ENCODE peak calls at places on chromosome 5, in six cellular contexts. C, H, I, R, Q and X are unnamed samples. For H3K36me3, the result is how much of the 10 kb centered on the place peaks cover.

GRCh38 chr5:122154910-122155309 is 25.6 kb downstream of the ZNF474 start:
- DNase-seq in Q (no peak), R (no peak), C (no peak), I (no peak), H (peak), X (no peak)

GRCh38 chr5:179268966-179269693 is 76.1 kb downstream of the ADAMTS2 start:
- DNase-seq in Q (no peak), R (no peak), H (no peak), C (no peak), I (no peak), X (no peak)

GRCh38 chr5:42235837-42236236 is 187.4 kb upstream of the GHR start:
- DNase-seq in I (no peak), Q (no peak), C (no peak), H (no peak), R (no peak), X (no peak)

GRCh38 chr5:33423018-33423630 is 17.6 kb upstream of the TARS1 start:
- DNase-seq in R (no peak), I (no peak), H (no peak), C (peak), Q (peak), X (no peak)

GRCh38 chr5:135999396-136000139 is 29.2 kb upstream of the TGFBI start:
- DNase-seq in H (peak), C (no peak), Q (no peak), R (no peak), I (no peak), X (no peak)

GRCh38 chr5:172004824-172005237 is 1.6 kb downstream of the FBXW11 start:
- DNase-seq in H (no peak), C (no peak), R (no peak), Q (peak), I (no peak), X (no peak)

GRCh38 chr5:139391570-139392323 is 2.0 kb upstream of the MZB1 start:
- DNase-seq in C (peak), I (no peak), H (peak), Q (no peak), R (no peak), X (peak)

GRCh38 chr5:139137703-139138102 is 60.5 kb downstream of the SIL1 start:
- DNase-seq in H (peak), I (peak), Q (peak), C (peak), R (no peak), X (peak)

GRCh38 chr5:107324071-107324470 is 346.7 kb downstream of the EFNA5 start:
- DNase-seq in C (no peak), I (no peak), Q (no peak), H (no peak), R (no peak), X (no peak)

GRCh38 chr5:73392775-73393174 is 55.8 kb downstream of the FOXD1 start:
- DNase-seq in H (no peak), I (no peak), C (no peak), R (no peak), Q (no peak), X (peak)

GRCh38 chr5:145465487-145466263 is 369.5 kb downstream of the PRELID2 start:
- DNase-seq in H (no peak), Q (no peak), C (no peak), I (no peak), R (no peak), X (no peak)

GRCh38 chr5:138985683-138986082 is 110.5 kb upstream of the LRRTM2 start:
- DNase-seq in H (no peak), Q (no peak), R (no peak), C (no peak), I (no peak), X (no peak)

GRCh38 chr5:178861627-178862026 is 1.9 kb downstream of the ZNF354B start:
- DNase-seq in Q (no peak), H (no peak), C (no peak), R (no peak), I (no peak), X (no peak)

GRCh38 chr5:170120576-170120975 is 14.9 kb downstream of the FOXI1 start:
- DNase-seq in C (no peak), Q (no peak), I (no peak), H (peak), R (no peak), X (no peak)

GRCh38 chr5:161846731-161847130 is 1.2 kb upstream of the GABRA1 start:
- DNase-seq in H (peak), Q (no peak), I (no peak), R (no peak), C (peak), X (no peak)

DNA sequence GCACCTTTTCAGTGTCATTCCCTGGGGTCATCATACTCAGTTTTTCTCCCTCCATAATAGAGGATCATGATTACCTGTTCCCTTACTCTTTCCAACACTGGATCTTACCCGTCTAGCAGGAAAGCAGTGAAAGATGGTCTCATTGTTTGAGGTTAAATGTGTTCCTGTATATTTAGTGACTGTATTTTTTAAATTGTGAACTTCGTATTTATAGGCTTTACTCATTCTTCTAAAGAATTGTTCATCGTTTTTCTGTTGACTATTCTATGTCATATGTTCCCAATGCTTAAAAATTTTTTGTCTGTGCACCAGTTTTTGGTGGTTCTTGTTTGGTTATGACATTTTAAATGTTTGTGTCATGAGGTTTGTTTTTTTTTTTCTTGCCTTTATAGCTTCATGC is 204.8 kb upstream of the OTULINL start:
- DNase-seq in H (no peak), Q (no peak), C (no peak), I (no peak), R (no peak), X (no peak)
- H3K36me3 ChIP-seq in H (under half), Q (under half), C (under half), I (half or more), R (half or more), X (under half)

GRCh38 chr5:57207007-57207653 is 33.3 kb downstream of the GPBP1 start:
- DNase-seq in C (no peak), H (no peak), I (no peak), R (no peak), Q (no peak), X (no peak)
- H3K36me3 ChIP-seq in C (under half), H (under half), I (under half), R (under half), Q (under half), X (under half)

GRCh38 chr5:94649874-94650273 is 31.4 kb downstream of the SLF1 start:
- DNase-seq in I (no peak), H (no peak), R (no peak), Q (no peak), C (no peak), X (no peak)

GRCh38 chr5:94640176-94640575 is 21.7 kb downstream of the SLF1 start:
- DNase-seq in I (no peak), C (no peak), R (no peak), H (no peak), Q (no peak), X (no peak)

GRCh38 chr5:94646758-94647157 is 28.3 kb downstream of the SLF1 start:
- DNase-seq in R (no peak), I (no peak), C (no peak), Q (no peak), H (no peak), X (no peak)

DNA sequence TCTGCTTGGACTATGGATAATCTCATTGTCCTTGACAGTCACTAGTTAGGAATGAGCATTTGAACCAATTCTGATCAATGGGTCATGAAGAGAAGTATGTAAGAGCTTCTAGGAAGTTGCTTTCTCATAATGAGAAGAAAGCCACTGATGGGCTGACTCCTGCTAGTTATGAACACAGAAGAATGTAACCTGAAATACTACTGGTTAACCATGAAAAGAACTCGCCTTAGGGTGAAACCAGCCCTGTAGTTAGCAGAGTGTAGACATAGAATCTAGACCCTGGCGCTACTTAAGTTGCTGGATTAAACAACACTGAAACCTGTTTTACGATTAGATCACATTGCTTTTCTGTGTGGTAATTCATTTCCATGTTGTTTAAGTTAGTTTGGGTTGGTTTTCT is 26.6 kb downstream of the SLF1 start:
- DNase-seq in Q (no peak), R (no peak), I (no peak), H (no peak), C (no peak), X (no peak)
- H3K36me3 ChIP-seq in Q (under half), R (half or more), I (under half), H (under half), C (under half), X (under half)

GRCh38 chr5:16712178-16712577 is 95.4 kb upstream of the RETREG1 start:
- DNase-seq in Q (no peak), H (no peak), C (no peak), I (no peak), R (no peak), X (no peak)
- H3K36me3 ChIP-seq in Q (under half), H (under half), C (under half), I (under half), R (under half), X (under half)